ENCODE peak calls at places on chromosomes 11 and 22, in five cellular contexts. F, I, D, P and O are unnamed samples.
A peak's percentile ranks its signal among the peaks of the same experiment; 100 is the strongest.

GRCh38 chr11:10627306-10627705 is 58.8 kb upstream of the LYVE1 start:
- DNase-seq in F (no peak), I (no peak), D (no peak), P (no peak), O (no peak)

GRCh38 chr11:60987577-60988277 is 16.2 kb downstream of the CD6 start:
- DNase-seq in F (no peak), I (no peak), D (no peak), P (no peak), O (no peak)

GRCh38 chr11:133955945-133956421 is 785 bp downstream of the IGSF9B start:
- DNase-seq in F (no peak), I (peak; percentile 50), D (no peak), P (no peak), O (no peak)

GRCh38 chr11:94183886-94184264 is 55.2 kb downstream of the PANX1 start:
- DNase-seq in F (peak; percentile 73), I (peak; percentile 83), D (peak; percentile 80), P (peak; percentile 33), O (peak; percentile 17)

GRCh38 chr22:24937114-24937513 is 9.4 kb downstream of the LHFPL7 start:
- DNase-seq in F (peak; percentile 45), I (peak; percentile 66), D (peak; percentile 4), P (peak; percentile 24), O (no peak)

GRCh38 chr11:113296447-113297205 is 17.8 kb upstream of the TTC12 start:
- DNase-seq in F (no peak), I (peak; percentile 19), D (no peak), P (no peak), O (no peak)

GRCh38 chr22:31206896-31207687 is 5.0 kb upstream of the LIMK2 start:
- DNase-seq in F (no peak), I (no peak), D (no peak), P (no peak), O (no peak)

GRCh38 chr11:128021304-128022006 is 565.9 kb downstream of the ETS1 start:
- DNase-seq in F (no peak), I (peak; percentile 56), D (no peak), P (no peak), O (no peak)

GRCh38 chr11:114738954-114739353 is 60.6 kb downstream of the NXPE2 start:
- DNase-seq in F (peak; percentile 50), I (peak; percentile 75), D (peak; percentile 54), P (peak; percentile 27), O (no peak)

GRCh38 chr22:19815823-19816290 is 38.8 kb downstream of the GNB1L start:
- DNase-seq in F (no peak), I (no peak), D (no peak), P (no peak), O (no peak)

GRCh38 chr11:109486129-109486528 is 64.1 kb downstream of the C11orf87 start:
- DNase-seq in F (no peak), I (no peak), D (no peak), P (no peak), O (no peak)

DNA sequence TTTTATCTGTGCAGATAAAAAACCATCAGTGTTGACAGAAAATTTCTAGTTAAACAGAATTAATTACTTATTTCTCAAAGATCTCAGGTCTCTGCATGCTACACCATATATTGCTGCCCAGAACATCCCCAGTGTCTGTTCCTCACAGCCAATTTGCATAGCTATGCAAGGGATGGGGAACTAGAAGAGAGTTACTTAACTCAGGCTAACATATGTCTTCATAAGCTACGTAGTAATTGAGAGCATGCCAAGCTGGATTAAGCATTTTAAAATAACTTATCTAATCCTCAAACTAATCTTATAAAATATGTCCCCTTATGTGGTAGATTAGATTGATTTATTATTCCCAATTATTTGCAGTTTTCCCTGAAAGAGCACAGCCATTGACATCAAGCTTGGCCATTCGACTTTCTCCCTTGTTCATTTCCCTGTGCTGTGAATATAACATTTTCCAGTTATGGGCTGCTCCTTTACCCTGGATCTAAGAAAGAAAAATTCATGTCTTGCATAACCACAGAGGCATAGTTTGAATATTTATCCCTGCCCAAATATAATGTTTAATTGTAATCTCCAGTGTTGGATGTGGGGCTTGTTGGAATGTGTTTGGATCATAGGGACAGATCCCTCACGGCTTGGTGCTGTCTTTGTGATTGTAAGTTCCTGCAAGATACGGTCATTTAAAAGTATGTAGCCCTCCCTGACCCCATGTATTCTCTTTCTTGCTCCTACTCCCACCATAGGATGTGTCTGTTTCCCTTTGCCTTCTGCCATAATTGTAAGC is 69.2 kb downstream of the C11orf87 start:
- DNase-seq in F (no peak), I (peak; percentile 38), D (no peak), P (no peak), O (no peak)
- TF ChIP-seq JUNB in F (no peak), I (no peak), D (no peak), P (no peak), O (no peak)

GRCh38 chr11:75523189-75523588 is 2.6 kb downstream of the GDPD5 start:
- DNase-seq in F (no peak), I (no peak), D (no peak), P (no peak), O (no peak)
- TF ChIP-seq JUNB in F (no peak), I (no peak), D (no peak), P (no peak), O (no peak)

DNA sequence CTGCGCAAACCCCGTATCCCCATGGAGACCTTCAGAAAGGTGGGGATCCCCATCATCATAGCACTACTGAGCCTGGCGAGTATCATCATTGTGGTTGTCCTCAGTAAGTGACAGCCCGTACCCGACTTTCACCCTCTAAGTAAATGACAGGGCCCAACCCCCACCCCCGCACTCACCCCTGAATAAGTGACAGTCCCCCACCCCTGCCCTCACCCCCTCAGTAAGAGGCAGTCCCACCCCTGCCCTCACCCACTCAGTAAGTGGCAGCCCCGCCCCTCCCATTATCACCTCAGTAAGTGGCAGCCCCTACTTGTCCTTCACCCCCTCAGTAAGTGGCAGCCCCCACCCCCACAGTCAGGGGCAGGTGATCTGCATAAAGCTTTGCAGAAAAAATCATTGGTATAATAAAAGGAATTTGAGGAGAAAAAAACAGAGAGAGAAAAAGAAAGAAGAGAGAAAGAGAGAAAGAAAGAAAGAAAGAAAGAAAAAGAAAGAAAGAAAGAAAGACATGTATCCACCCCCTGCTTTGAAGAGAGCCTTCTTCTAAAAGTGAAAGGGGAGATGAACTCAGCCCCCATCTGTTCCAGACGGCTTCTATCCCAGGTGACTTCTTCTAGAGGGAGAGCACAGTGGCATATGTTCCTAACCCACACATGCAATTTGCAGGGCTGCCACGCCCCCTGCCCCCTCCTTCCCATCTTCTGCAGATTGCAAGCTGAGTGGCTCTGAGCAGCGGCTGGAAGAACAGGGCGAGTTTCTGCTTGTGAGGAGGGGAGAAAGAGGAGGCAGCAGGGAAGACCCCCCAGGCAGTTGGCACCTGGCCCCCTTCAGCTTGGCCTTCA is 12.5 kb upstream of the SMIM35 start:
- DNase-seq in F (no peak), I (peak; percentile 28), D (peak; percentile 35), P (no peak), O (no peak)
- TF ChIP-seq JUNB in F (no peak), I (no peak), D (no peak), P (no peak), O (no peak)

GRCh38 chr11:74783241-74783871 is 34.7 kb downstream of the RNF169 start:
- DNase-seq in F (peak; percentile 18), I (no peak), D (no peak), P (no peak), O (peak; percentile 64)
- TF ChIP-seq JUNB in F (no peak), I (no peak), D (no peak), P (no peak), O (peak; percentile 31)

GRCh38 chr11:66008095-66008467 is 3.7 kb upstream of the CST6 start:
- DNase-seq in F (no peak), I (no peak), D (no peak), P (no peak), O (no peak)

GRCh38 chr11:66006891-66007176 is 4.5 kb downstream of the BANF1 start:
- DNase-seq in F (no peak), I (no peak), D (no peak), P (no peak), O (no peak)

GRCh38 chr11:66006134-66006890 is 4.0 kb downstream of the BANF1 start:
- DNase-seq in F (no peak), I (no peak), D (no peak), P (no peak), O (no peak)

GRCh38 chr11:66008468-66009101 is 3.2 kb upstream of the CST6 start:
- DNase-seq in F (no peak), I (no peak), D (no peak), P (no peak), O (no peak)

GRCh38 chr11:66007201-66007634 is 4.6 kb upstream of the CST6 start:
- DNase-seq in F (no peak), I (no peak), D (peak; percentile 64), P (no peak), O (no peak)
- TF ChIP-seq JUNB in F (no peak), I (no peak), D (no peak), P (no peak), O (no peak)

GRCh38 chr11:59368238-59369022 is 9.7 kb downstream of the OR5AN1 start:
- DNase-seq in F (no peak), I (no peak), D (no peak), P (no peak), O (no peak)

GRCh38 chr11:59365621-59366020 is 6.9 kb downstream of the OR5AN1 start:
- DNase-seq in F (no peak), I (no peak), D (no peak), P (no peak), O (no peak)
- TF ChIP-seq JUNB in F (no peak), I (no peak), D (no peak), P (no peak), O (no peak)

GRCh38 chr11:46427364-46427763 is 35.8 kb upstream of the CHRM4 start:
- DNase-seq in F (peak; percentile 16), I (peak; percentile 65), D (peak; percentile 87), P (no peak), O (no peak)
- TF ChIP-seq JUNB in F (no peak), I (no peak), D (no peak), P (no peak), O (no peak)

GRCh38 chr11:44191322-44192014 is 96.0 kb downstream of the EXT2 start:
- DNase-seq in F (no peak), I (no peak), D (no peak), P (no peak), O (no peak)
- TF ChIP-seq JUNB in F (no peak), I (no peak), D (no peak), P (no peak), O (no peak)